ENCODE peak calls at places on chromosomes 3 and 15, in four cellular contexts. X is H9, A is fibroblast of lung, Y is tibial artery. Z is an unnamed sample.

GRCh38 chr3:154953538-154953937 is 126.6 kb upstream of the MME start:
- DNase-seq in X (no peak), A (no peak), Y (no peak), Z (no peak)

GRCh38 chr15:98881526-98882517 is 125.8 kb downstream of the PGPEP1L start:
- DNase-seq in X (no peak), A (peak; percentile 64), Y (no peak), Z (no peak)

GRCh38 chr3:167858865-167859264 is 123.3 kb downstream of the SERPINI1 start:
- DNase-seq in X (no peak), A (no peak), Y (no peak), Z (no peak)

GRCh38 chr3:43785551-43785950 is 94.8 kb downstream of the ABHD5 start:
- DNase-seq in X (no peak), A (peak; percentile 25), Y (no peak), Z (no peak)

GRCh38 chr3:114192141-114192540 is 13.3 kb upstream of the DRD3 start:
- DNase-seq in X (no peak), A (peak; percentile 60), Y (no peak), Z (no peak)

GRCh38 chr3:115788921-115789470 is 165.7 kb downstream of the GAP43 start:
- DNase-seq in X (no peak), A (peak; percentile 100), Y (no peak), Z (no peak)

GRCh38 chr15:39472661-39473657 is 107.9 kb upstream of the THBS1 start:
- DNase-seq in X (no peak), A (peak; percentile 29), Y (peak; percentile 74), Z (peak; percentile 76)

GRCh38 chr3:111081008-111081545 is 9.5 kb downstream of the NECTIN3 start:
- DNase-seq in X (no peak), A (peak; percentile 32), Y (no peak), Z (no peak)

GRCh38 chr3:52707585-52707984 is 1.7 kb downstream of the SPCS1 start:
- DNase-seq in X (no peak), A (peak; percentile 17), Y (no peak), Z (no peak)

GRCh38 chr3:184261270-184262165 is at the start of gene CAMK2N2:
- DNase-seq in X (peak; percentile 95), A (peak; percentile 60), Y (no peak), Z (no peak)

GRCh38 chr15:90190606-90191343 is 10.4 kb upstream of the SEMA4B start:
- DNase-seq in X (no peak), A (no peak), Y (no peak), Z (no peak)

GRCh38 chr15:92797168-92798052 is 102.7 kb upstream of the CHD2 start:
- DNase-seq in X (no peak), A (peak; percentile 64), Y (no peak), Z (peak; percentile 95)

GRCh38 chr3:172209333-172210321 is 170.2 kb downstream of the FNDC3B start:
- DNase-seq in X (peak; percentile 31), A (peak; percentile 22), Y (peak; percentile 58), Z (no peak)

GRCh38 chr15:63815796-63816533 is 17.8 kb downstream of the HERC1 start:
- DNase-seq in X (no peak), A (no peak), Y (peak; percentile 33), Z (no peak)

GRCh38 chr15:70794596-70795310 is 31.4 kb upstream of the UACA start:
- DNase-seq in X (no peak), A (peak; percentile 80), Y (no peak), Z (no peak)

GRCh38 chr15:87368511-87368910 is 888.0 kb downstream of the NTRK3 start:
- DNase-seq in X (no peak), A (peak; percentile 29), Y (no peak), Z (no peak)

GRCh38 chr3:31776016-31776415 is 205.0 kb downstream of the OSBPL10 start:
- DNase-seq in X (no peak), A (no peak), Y (no peak), Z (no peak)

GRCh38 chr15:20646529-20647142 is 105.0 kb upstream of the GOLGA6L6 start:
- DNase-seq in X (no peak), A (no peak), Y (no peak), Z (no peak)

GRCh38 chr3:3636815-3637214 is 162.4 kb upstream of the LRRN1 start:
- DNase-seq in X (no peak), A (peak; percentile 33), Y (no peak), Z (no peak)

GRCh38 chr3:48504051-48504946 is at the start of gene SHISA5:
- DNase-seq in X (peak; percentile 61), A (peak; percentile 79), Y (peak; percentile 83), Z (peak; percentile 65)

GRCh38 chr3:149367021-149367840 is 10.2 kb downstream of the TM4SF1 start:
- DNase-seq in X (no peak), A (peak; percentile 75), Y (no peak), Z (no peak)

GRCh38 chr3:156747046-156747445 is 72.7 kb downstream of the TIPARP start:
- DNase-seq in X (no peak), A (no peak), Y (no peak), Z (no peak)

GRCh38 chr3:156750191-156750873 is 75.8 kb upstream of the LEKR1 start:
- DNase-seq in X (peak; percentile 33), A (peak; percentile 78), Y (no peak), Z (no peak)

GRCh38 chr3:156750874-156751245 is 75.3 kb upstream of the LEKR1 start:
- DNase-seq in X (no peak), A (peak; percentile 78), Y (no peak), Z (no peak)

GRCh38 chr3:156749244-156749643 is 74.9 kb downstream of the TIPARP start:
- DNase-seq in X (no peak), A (no peak), Y (no peak), Z (no peak)

GRCh38 chr3:156751461-156752025 is 74.6 kb upstream of the LEKR1 start:
- DNase-seq in X (peak; percentile 84), A (peak; percentile 92), Y (peak; percentile 52), Z (peak; percentile 14)
- TF ChIP-seq CTCF in X (no peak), A (peak; percentile 19), Y (no peak), Z (no peak)

GRCh38 chr3:71931930-71932329 is 147.0 kb upstream of the PROK2 start:
- DNase-seq in X (no peak), A (no peak), Y (no peak), Z (no peak)

GRCh38 chr3:71928215-71928614 is 143.3 kb upstream of the PROK2 start:
- DNase-seq in X (no peak), A (no peak), Y (no peak), Z (no peak)

GRCh38 chr3:71926690-71927089 is 141.7 kb upstream of the PROK2 start:
- DNase-seq in X (peak; percentile 68), A (no peak), Y (no peak), Z (no peak)

GRCh38 chr3:71927505-71928066 is 142.6 kb upstream of the PROK2 start:
- DNase-seq in X (no peak), A (no peak), Y (no peak), Z (no peak)

GRCh38 chr3:71930056-71930991 is 145.4 kb upstream of the PROK2 start:
- DNase-seq in X (peak; percentile 72), A (peak; percentile 49), Y (no peak), Z (no peak)
- TF ChIP-seq CTCF in X (peak; percentile 79), A (peak; percentile 36), Y (no peak), Z (no peak)

GRCh38 chr3:173761161-173761560 is 363.6 kb downstream of the NLGN1 start:
- DNase-seq in X (no peak), A (no peak), Y (no peak), Z (no peak)
- TF ChIP-seq CTCF in X (no peak), A (no peak), Y (no peak), Z (no peak)

DNA sequence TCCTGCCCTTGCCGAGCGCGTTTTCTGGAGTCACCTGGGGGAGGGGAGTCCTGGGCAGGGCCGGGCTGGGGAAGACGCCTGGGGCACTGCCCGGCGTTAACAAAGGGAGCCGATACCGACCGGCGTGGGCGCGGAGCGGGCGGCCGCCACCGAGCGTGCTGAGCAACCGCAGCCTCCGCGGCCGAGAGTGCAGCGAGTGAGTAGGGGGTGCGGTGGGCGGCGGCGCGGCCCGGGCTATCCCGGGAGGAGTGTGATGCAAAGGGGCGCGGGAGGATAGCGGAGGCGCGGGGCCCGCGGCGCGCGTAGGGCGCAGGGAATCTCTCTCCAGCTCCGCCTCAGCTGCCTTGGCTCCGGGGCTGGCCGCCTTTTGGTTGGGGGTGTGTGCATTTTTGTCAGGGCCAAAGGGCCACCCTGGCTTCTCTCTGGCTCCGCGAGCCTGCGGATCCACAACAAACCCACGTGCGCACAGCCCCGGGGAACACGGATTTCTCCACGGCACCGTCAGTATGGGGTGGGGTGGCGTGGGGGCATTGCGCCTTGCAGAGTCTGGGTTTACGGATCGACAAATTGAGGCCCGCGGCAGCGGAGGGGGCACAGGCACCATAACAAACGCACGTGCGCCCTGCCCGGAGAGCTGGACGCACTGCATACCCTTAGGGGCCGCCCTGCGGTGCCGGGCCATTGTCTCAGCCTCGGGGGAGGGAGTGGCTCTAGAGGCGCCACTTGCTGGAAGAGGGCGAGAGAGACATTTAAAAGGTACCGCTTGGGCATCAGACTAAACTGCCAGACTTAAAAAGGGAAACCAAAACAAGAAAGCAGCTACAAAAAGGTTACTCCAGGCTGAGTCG is 537 bp downstream of the ST6GAL1 start:
- DNase-seq in X (peak; percentile 89), A (peak; percentile 56), Y (peak; percentile 69), Z (no peak)
- TF ChIP-seq CTCF in X (peak; percentile 39), A (no peak), Y (no peak), Z (no peak)

GRCh38 chr3:137511655-137512054 is 252.5 kb upstream of the SOX14 start:
- DNase-seq in X (no peak), A (no peak), Y (no peak), Z (no peak)
- TF ChIP-seq CTCF in X (peak; percentile 46), A (no peak), Y (no peak), Z (no peak)